ENCODE peak calls at places on chromosomes 7 and 10, in ten cellular contexts. J is NCI-H1092; Z is amniotic epithelial cell; B is naive thymus-derived CD8-positive, alpha-beta T cell; O is EH; X is GM04504; F is HuH-7.5; H is fibroblast of lung; D is D341Med; K is germinal center. I is an unnamed sample.

GRCh38 chr7:12731214-12731656 is 43.8 kb downstream of the ARL4A start:
- DNase-seq in H (no peak), Z (peak; percentile 44), K (no peak), B (no peak), D (no peak), F (no peak), J (no peak), O (peak; percentile 4), X (no peak), I (no peak)

GRCh38 chr7:122944682-122945303 is 50.7 kb downstream of the TAS2R16 start:
- DNase-seq in H (peak; percentile 63), O (no peak), D (no peak), Z (peak; percentile 24), B (no peak), J (no peak), F (no peak), K (no peak), X (no peak), I (no peak)

GRCh38 chr7:122750389-122750788 is 47.7 kb upstream of the RNF148 start:
- DNase-seq in F (no peak), X (no peak), K (no peak), D (no peak), Z (no peak), O (no peak), J (no peak), B (no peak), H (no peak), I (no peak)

GRCh38 chr7:127655720-127656119 is 3.7 kb downstream of the SND1 start:
- DNase-seq in F (no peak), B (no peak), J (no peak), H (no peak), O (no peak), Z (peak; percentile 66), K (no peak), D (no peak), X (no peak), I (no peak)

GRCh38 chr7:86504229-86504628 is 139.5 kb upstream of the GRM3 start:
- DNase-seq in O (no peak), H (no peak), D (no peak), F (no peak), K (no peak), Z (no peak), J (no peak), B (no peak), X (no peak), I (no peak)

GRCh38 chr10:38118072-38118807 is 24.1 kb downstream of the ZNF37A start:
- DNase-seq in F (no peak), B (no peak), O (peak; percentile 14), D (no peak), Z (peak; percentile 56), X (no peak), H (peak; percentile 30), J (no peak), K (no peak), I (no peak)

GRCh38 chr10:33335800-33336605 is 1.5 kb upstream of the NRP1 start:
- DNase-seq in D (peak; percentile 62), X (no peak), F (peak; percentile 77), H (peak; percentile 64), B (no peak), O (peak; percentile 69), J (peak; percentile 26), Z (peak; percentile 26), K (no peak), I (peak; percentile 4)

GRCh38 chr7:2537981-2538851 is 17.1 kb downstream of the BRAT1 start:
- DNase-seq in F (no peak), X (no peak), O (no peak), Z (no peak), D (no peak), B (peak; percentile 60), H (no peak), J (no peak), K (no peak), I (peak; percentile 22)

GRCh38 chr10:70775679-70776454 is 9.3 kb downstream of the TBATA start:
- DNase-seq in H (no peak), K (no peak), D (peak; percentile 5), O (no peak), Z (no peak), X (no peak), J (no peak), B (no peak), F (no peak), I (no peak)

GRCh38 chr7:92740713-92741126 is 95.7 kb downstream of the CDK6 start:
- DNase-seq in K (no peak), D (no peak), X (no peak), J (no peak), H (peak; percentile 97), B (no peak), O (peak; percentile 92), Z (peak; percentile 93), F (no peak), I (no peak)

GRCh38 chr10:3527144-3527543 is 257.9 kb downstream of the KLF6 start:
- DNase-seq in Z (peak; percentile 66), K (no peak), J (no peak), O (peak; percentile 86), D (no peak), B (no peak), F (no peak), X (peak; percentile 20), H (peak; percentile 85), I (no peak)

GRCh38 chr10:127886371-127887051 is 6.2 kb downstream of the CLRN3 start:
- DNase-seq in B (no peak), K (no peak), O (no peak), F (peak; percentile 40), Z (no peak), J (no peak), H (no peak), X (no peak), D (no peak), I (no peak)

GRCh38 chr10:6665847-6666246 is 85.8 kb upstream of the PRKCQ start:
- DNase-seq in J (no peak), X (no peak), B (no peak), K (no peak), Z (no peak), D (no peak), O (no peak), F (no peak), H (no peak), I (no peak)

GRCh38 chr10:8054498-8055407 is at the start of gene GATA3:
- DNase-seq in H (peak; percentile 81), D (peak; percentile 65), O (peak; percentile 68), K (peak; percentile 61), B (peak; percentile 89), X (no peak), J (no peak), Z (peak; percentile 83), F (peak; percentile 84), I (no peak)

GRCh38 chr7:116316838-116317612 is 106.7 kb downstream of the TES start:
- DNase-seq in Z (peak; percentile 99), H (peak; percentile 100), B (no peak), F (no peak), O (peak; percentile 99), D (no peak), J (no peak), X (peak; percentile 97), K (no peak), I (no peak)

GRCh38 chr10:79105818-79106217 is 37.1 kb downstream of the ZMIZ1 start:
- DNase-seq in X (no peak), Z (no peak), D (no peak), K (no peak), B (no peak), O (no peak), F (no peak), J (no peak), H (no peak), I (no peak)

GRCh38 chr7:122183106-122183505 is 39.1 kb upstream of the AASS start:
- DNase-seq in B (no peak), D (no peak), H (no peak), O (no peak), Z (no peak), F (no peak), J (no peak), X (no peak), K (no peak), I (no peak)

GRCh38 chr10:66218981-66219587 is 706.8 kb upstream of the LRRTM3 start:
- DNase-seq in O (no peak), J (no peak), Z (peak; percentile 60), X (no peak), H (peak; percentile 5), B (no peak), K (no peak), D (no peak), F (no peak), I (no peak)

GRCh38 chr7:55975944-55976633 is 11.7 kb downstream of the NIPSNAP2 start:
- DNase-seq in B (no peak), X (no peak), J (peak; percentile 37), F (no peak), D (no peak), Z (peak; percentile 20), O (no peak), K (no peak), H (no peak), I (no peak)

GRCh38 chr10:79483948-79484347 is 28.4 kb upstream of the EIF5AL1 start:
- DNase-seq in K (no peak), H (peak; percentile 62), F (no peak), X (peak; percentile 94), D (no peak), J (no peak), O (peak; percentile 98), B (no peak), Z (no peak), I (no peak)

GRCh38 chr10:97222346-97222961 is 36.7 kb upstream of the SLIT1 start:
- DNase-seq in O (no peak), B (no peak), Z (no peak), J (peak; percentile 10), D (no peak), H (no peak), X (no peak), K (no peak), F (no peak), I (peak; percentile 59)

GRCh38 chr10:102796407-102797176 is 40.6 kb downstream of the CYP17A1 start:
- DNase-seq in J (no peak), F (no peak), X (no peak), Z (peak; percentile 32), B (peak; percentile 72), K (peak; percentile 66), O (peak; percentile 52), H (peak; percentile 52), D (no peak), I (no peak)

GRCh38 chr10:43197834-43198681 is 59.8 kb downstream of the CSGALNACT2 start:
- DNase-seq in H (no peak), B (no peak), O (peak; percentile 40), D (peak; percentile 34), K (peak; percentile 43), J (no peak), X (no peak), Z (peak; percentile 12), F (peak; percentile 54), I (peak; percentile 66)

GRCh38 chr7:30922596-30922995 is 10.9 kb downstream of the AQP1 start:
- DNase-seq in D (no peak), H (no peak), Z (no peak), F (no peak), B (no peak), O (no peak), J (no peak), K (no peak), X (no peak), I (peak; percentile 45)

GRCh38 chr10:70603439-70603778 is 868 bp upstream of the PRF1 start:
- DNase-seq in K (no peak), D (no peak), F (no peak), B (no peak), X (no peak), J (no peak), O (no peak), Z (no peak), H (no peak), I (no peak)

GRCh38 chr10:12699756-12700556 is 301.6 kb downstream of the CCDC3 start:
- DNase-seq in O (no peak), J (no peak), B (no peak), D (no peak), X (no peak), Z (no peak), H (peak; percentile 38), F (no peak), K (no peak), I (no peak)

GRCh38 chr10:125707852-125708468 is 11.5 kb upstream of the EDRF1 start:
- DNase-seq in F (no peak), O (peak; percentile 80), B (no peak), K (no peak), X (peak; percentile 24), Z (no peak), J (no peak), D (no peak), H (peak; percentile 37), I (no peak)

GRCh38 chr7:128265906-128266300 is 24.8 kb downstream of the LEP start:
- DNase-seq in J (no peak), Z (no peak), H (no peak), F (no peak), K (no peak), D (no peak), B (no peak), O (no peak), X (no peak), I (no peak)